ENCODE peak calls at places on chromosomes 13 and 19, in four cellular contexts. W is stimulated activated CD4-positive, alpha-beta T cell treated with anti-CD3 and anti-CD28 coated beads, TNF-alpha, amount 100 ng/mL, for 48 hours; M is stimulated activated naive CD8-positive, alpha-beta T cell treated with anti-CD3 and anti-CD28 coated beads, Interleukin-15, Interleukin-2, amounts not matched to agents 100 U/mL and 50 U/mL, for 24 hours; S is upper lobe of left lung. Z is an unnamed sample.

GRCh38 chr13:46173656-46174055 is 8.3 kb downstream of the LCP1 start:
- DNase-seq in S (no peak), W (no peak), M (peak; percentile 46), Z (no peak)

GRCh38 chr13:32035701-32036100 is 4.1 kb downstream of the FRY start:
- DNase-seq in S (no peak), W (no peak), M (no peak), Z (no peak)

GRCh38 chr19:4690362-4690761 is 20.2 kb upstream of the MYDGF start:
- DNase-seq in S (no peak), W (no peak), M (no peak), Z (no peak)

GRCh38 chr13:51781246-51782022 is 22.5 kb downstream of the DHRS12 start:
- DNase-seq in M (peak; percentile 20), W (no peak), S (no peak), Z (no peak)

GRCh38 chr19:40716031-40716654 is 543 bp downstream of the COQ8B start:
- DNase-seq in M (peak; percentile 80), W (peak; percentile 57), S (no peak), Z (peak; percentile 61)

GRCh38 chr13:113978741-113979481 is 5.0 kb upstream of the C13orf46 start:
- DNase-seq in M (no peak), W (no peak), S (peak; percentile 73), Z (no peak)

GRCh38 chr13:114130131-114130707 is 2.2 kb downstream of the RASA3 start:
- DNase-seq in M (no peak), S (no peak), W (no peak), Z (no peak)

GRCh38 chr13:39023761-39024160 is 14.1 kb downstream of the PROSER1 start:
- DNase-seq in W (no peak), S (no peak), M (no peak), Z (no peak)

GRCh38 chr19:16463991-16464575 is 7.7 kb downstream of the EPS15L1 start:
- DNase-seq in W (no peak), S (no peak), M (no peak), Z (no peak)

GRCh38 chr13:113756441-113757097 is 2.5 kb upstream of the TMEM255B start:
- DNase-seq in S (no peak), W (no peak), M (no peak), Z (no peak)

GRCh38 chr13:26247011-26247410 is 6.9 kb upstream of the CDK8 start:
- DNase-seq in S (no peak), M (no peak), W (no peak), Z (no peak)

GRCh38 chr19:44865196-44865767 is 19.2 kb downstream of the NECTIN2 start:
- DNase-seq in W (no peak), M (no peak), S (no peak), Z (no peak)

GRCh38 chr13:53545340-53545941 is 516.8 kb downstream of the OLFM4 start:
- DNase-seq in W (no peak), S (no peak), M (no peak), Z (no peak)

GRCh38 chr13:58869566-58869965 is 1238.0 kb downstream of the PCDH17 start:
- DNase-seq in M (no peak), S (no peak), W (no peak), Z (no peak)

GRCh38 chr19:52600639-52601024 is 30.5 kb downstream of the ZNF701 start:
- DNase-seq in S (no peak), M (peak; percentile 23), W (no peak), Z (no peak)

GRCh38 chr13:113657851-113658741 is at the start of gene ATP4B:
- DNase-seq in W (no peak), S (peak; percentile 67), M (no peak), Z (peak; percentile 7)

Z was measured in tibial nerve.